ENCODE peak calls at places on chromosomes 3 and 15, in ten cellular contexts. K is stomach, V is suprapubic skin, R is sigmoid colon, T is SK-N-SH, Z is A549, Q is HepG2, B is tibial nerve, O is H1, G is upper lobe of left lung. F is an unnamed sample.
A peak's percentile ranks its signal among the peaks of the same experiment; 100 is the strongest.

GRCh38 chr3:136802481-136802996 is 16.4 kb upstream of the SLC35G2 start:
- DNase-seq in K (no peak), V (no peak), R (no peak), T (no peak), Z (no peak), Q (no peak), B (no peak), O (no peak), G (no peak), F (no peak)

GRCh38 chr15:46703871-46704637 is 1013.3 kb upstream of the SEMA6D start:
- DNase-seq in K (no peak), V (no peak), R (no peak), T (no peak), Z (no peak), Q (no peak), B (no peak), O (no peak), G (no peak), F (no peak)

GRCh38 chr3:148379763-148380162 is 317.9 kb upstream of the AGTR1 start:
- DNase-seq in K (no peak), V (no peak), R (no peak), T (peak; percentile 18), Z (peak; percentile 19), Q (peak; percentile 71), B (no peak), O (no peak), G (no peak), F (no peak)

GRCh38 chr3:54213910-54214309 is 91.6 kb downstream of the CACNA2D3 start:
- DNase-seq in K (no peak), V (no peak), R (no peak), T (no peak), Z (peak; percentile 2), Q (no peak), B (no peak), O (no peak), G (no peak), F (no peak)

GRCh38 chr3:146382386-146382785 is 87.0 kb downstream of the PLSCR2 start:
- DNase-seq in K (no peak), V (no peak), R (no peak), T (no peak), Z (peak; percentile 13), Q (peak; percentile 5), B (no peak), O (no peak), G (no peak), F (no peak)

GRCh38 chr3:160006282-160007163 is 17.9 kb downstream of the IL12A start:
- DNase-seq in K (peak; percentile 47), V (no peak), R (peak; percentile 69), T (peak; percentile 77), Z (peak; percentile 82), Q (peak; percentile 47), B (peak; percentile 43), O (no peak), G (peak; percentile 50), F (peak; percentile 30)

GRCh38 chr3:116492379-116492778 is 47.1 kb upstream of the LSAMP start:
- DNase-seq in K (no peak), V (no peak), R (no peak), T (no peak), Z (no peak), Q (no peak), B (no peak), O (no peak), G (no peak), F (no peak)

GRCh38 chr15:29934251-29934650 is 112.0 kb upstream of the TJP1 start:
- DNase-seq in K (no peak), V (no peak), R (no peak), T (no peak), Z (peak; percentile 49), Q (no peak), B (no peak), O (no peak), G (no peak), F (no peak)

GRCh38 chr3:13850161-13850945 is 29.5 kb downstream of the WNT7A start:
- DNase-seq in K (no peak), V (no peak), R (no peak), T (no peak), Z (peak; percentile 61), Q (peak; percentile 11), B (no peak), O (no peak), G (peak; percentile 83), F (no peak)

GRCh38 chr15:67409175-67409574 is 111.8 kb upstream of the C15orf61 start:
- DNase-seq in K (no peak), V (no peak), R (no peak), T (no peak), Z (no peak), Q (no peak), B (no peak), O (no peak), G (no peak), F (no peak)

GRCh38 chr3:76063019-76063418 is 277.7 kb upstream of the ZNF717 start:
- DNase-seq in K (no peak), V (no peak), R (no peak), T (no peak), Z (no peak), Q (no peak), B (no peak), O (no peak), G (no peak), F (no peak)

DNA sequence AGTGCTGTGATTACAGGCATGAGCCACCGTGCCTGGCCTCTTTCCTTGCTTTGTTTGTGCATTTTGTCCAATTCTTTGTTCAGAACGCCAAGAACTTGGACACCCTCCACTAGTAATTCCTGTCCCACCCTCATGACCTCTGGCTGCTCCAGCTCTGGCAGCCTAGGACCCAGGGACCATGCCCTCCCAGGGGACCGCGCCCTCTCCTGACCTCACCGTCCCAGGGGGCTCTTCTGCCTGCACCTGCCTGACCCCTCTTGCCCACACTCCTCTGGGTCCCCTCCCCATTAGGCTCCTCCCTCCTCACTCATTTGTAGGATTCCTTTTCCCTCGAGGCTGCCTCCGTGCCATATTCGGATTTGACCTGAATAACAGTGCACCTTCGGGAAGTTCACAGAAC is 41.1 kb downstream of the FSD2 start:
- DNase-seq in K (no peak), V (no peak), R (no peak), T (no peak), Z (no peak), Q (no peak), B (no peak), O (no peak), G (no peak), F (no peak)
- H3K4me1 ChIP-seq in K (no peaks in the 10 kb centered on the region), V (no peaks in the 10 kb centered on the region), R (no peaks in the 10 kb centered on the region), T (no peaks in the 10 kb centered on the region), Z (peaks cover 5% of the 10 kb centered on the region), Q (peaks cover 47% of the 10 kb centered on the region), B (peaks cover 4% of the 10 kb centered on the region), O (no peaks in the 10 kb centered on the region), G (no peaks in the 10 kb centered on the region), F (no peaks in the 10 kb centered on the region)

GRCh38 chr15:64749999-64750657 is 25.3 kb downstream of the RBPMS2 start:
- DNase-seq in K (no peak), V (no peak), R (no peak), T (peak; percentile 70), Z (peak; percentile 38), Q (no peak), B (no peak), O (no peak), G (no peak), F (no peak)

GRCh38 chr15:64754663-64755426 is 20.5 kb downstream of the RBPMS2 start:
- DNase-seq in K (no peak), V (no peak), R (no peak), T (no peak), Z (no peak), Q (no peak), B (no peak), O (no peak), G (no peak), F (no peak)

GRCh38 chr15:64751464-64751863 is 23.9 kb downstream of the RBPMS2 start:
- DNase-seq in K (no peak), V (no peak), R (no peak), T (no peak), Z (no peak), Q (no peak), B (no peak), O (no peak), G (no peak), F (no peak)

GRCh38 chr15:64755427-64755823 is 20.0 kb downstream of the RBPMS2 start:
- DNase-seq in K (no peak), V (no peak), R (no peak), T (no peak), Z (no peak), Q (no peak), B (no peak), O (no peak), G (no peak), F (no peak)

GRCh38 chr15:64753419-64754185 is 21.8 kb downstream of the RBPMS2 start:
- DNase-seq in K (no peak), V (no peak), R (no peak), T (no peak), Z (no peak), Q (no peak), B (no peak), O (no peak), G (no peak), F (no peak)
- TF ChIP-seq EP300 in K (no peak), V (no peak), R (no peak), T (no peak), Z (no peak), Q (no peak), B (no peak), O (no peak), G (no peak), F (no peak)

GRCh38 chr3:149593416-149594160 is 64.2 kb downstream of the WWTR1 start:
- DNase-seq in K (no peak), V (no peak), R (no peak), T (no peak), Z (no peak), Q (no peak), B (no peak), O (no peak), G (no peak), F (no peak)
- H3K4me3 ChIP-seq in K (no peak overlapping the region), V (no peak overlapping the region), R (no peak overlapping the region), T (no peak overlapping the region), Z (no peak overlapping the region), Q (no peak overlapping the region), B (no peak overlapping the region), O (no peak overlapping the region), G (no peak overlapping the region), F (no peak overlapping the region)

GRCh38 chr3:196214783-196215441 is 1.4 kb upstream of the SLC51A start:
- DNase-seq in K (no peak), V (no peak), R (no peak), T (no peak), Z (no peak), Q (peak; percentile 75), B (no peak), O (no peak), G (no peak), F (peak; percentile 42)

GRCh38 chr3:196217307-196218154 is 1.2 kb downstream of the SLC51A start:
- DNase-seq in K (no peak), V (no peak), R (peak; percentile 39), T (no peak), Z (no peak), Q (no peak), B (no peak), O (no peak), G (no peak), F (no peak)

GRCh38 chr3:196216081-196216564 is at the start of gene SLC51A:
- DNase-seq in K (no peak), V (peak; percentile 62), R (no peak), T (no peak), Z (no peak), Q (no peak), B (no peak), O (peak; percentile 80), G (no peak), F (no peak)

GRCh38 chr3:196216681-196217211 is 412 bp downstream of the SLC51A start:
- DNase-seq in K (no peak), V (peak; percentile 72), R (no peak), T (no peak), Z (no peak), Q (no peak), B (no peak), O (peak; percentile 69), G (no peak), F (no peak)

GRCh38 chr3:196215493-196215892 is 841 bp upstream of the SLC51A start:
- DNase-seq in K (no peak), V (no peak), R (no peak), T (no peak), Z (no peak), Q (no peak), B (no peak), O (no peak), G (no peak), F (no peak)
- H3K4me1 ChIP-seq in K (peaks cover 13% of the 10 kb centered on the region), V (peaks cover 24% of the 10 kb centered on the region), R (peaks cover 12% of the 10 kb centered on the region), T (no peaks in the 10 kb centered on the region), Z (no peaks in the 10 kb centered on the region), Q (peaks cover 95% of the 10 kb centered on the region), B (peaks cover 17% of the 10 kb centered on the region), O (peaks cover 8% of the 10 kb centered on the region), G (peaks cover 16% of the 10 kb centered on the region), F (peaks cover 10% of the 10 kb centered on the region)

F was measured in ovary.